ENCODE peak calls at places on chromosomes 5 and 9, in five cellular contexts. P is NB4, Z is WTC11, Y is NCI-H2081, L is A549. K is an unnamed sample.

GRCh38 chr5:87097664-87098063 is 170.0 kb upstream of the RASA1 start:
- DNase-seq in L (no peak), P (no peak), Z (no peak), Y (no peak), K (no peak)

GRCh38 chr9:12666813-12667212 is 26.4 kb upstream of the TYRP1 start:
- DNase-seq in Y (peak), P (peak), Z (no peak), L (peak), K (no peak)

GRCh38 chr5:159451197-159452052 is 121.1 kb upstream of the IL12B start:
- DNase-seq in Z (no peak), Y (no peak), L (peak), P (no peak), K (no peak)

GRCh38 chr5:16505904-16506303 is 40.3 kb upstream of the ZNF622 start:
- DNase-seq in L (no peak), Y (no peak), P (no peak), Z (no peak), K (no peak)

GRCh38 chr9:120768870-120769269 is 24.3 kb downstream of the FBXW2 start:
- DNase-seq in P (no peak), Y (no peak), Z (no peak), L (no peak), K (no peak)

GRCh38 chr9:87375397-87376073 is 122.1 kb upstream of the DAPK1 start:
- DNase-seq in L (peak), Z (no peak), Y (no peak), P (no peak), K (no peak)

GRCh38 chr5:127332250-127332649 is 41.7 kb downstream of the MEGF10 start:
- DNase-seq in L (no peak), Z (no peak), P (no peak), Y (no peak), K (no peak)

GRCh38 chr5:40828690-40829661 is 6.0 kb downstream of the RPL37 start:
- DNase-seq in Y (no peak), L (no peak), Z (no peak), P (no peak), K (no peak)

GRCh38 chr5:142006363-142007236 is 6.2 kb downstream of the GNPDA1 start:
- DNase-seq in Z (no peak), P (peak), Y (no peak), L (no peak), K (no peak)

GRCh38 chr5:68548959-68549676 is 333.6 kb downstream of the PIK3R1 start:
- DNase-seq in L (peak), Z (no peak), Y (no peak), P (no peak), K (no peak)

GRCh38 chr9:76528642-76529190 is 69.7 kb downstream of the GCNT1 start:
- DNase-seq in Z (no peak), P (no peak), L (no peak), Y (no peak), K (no peak)

GRCh38 chr9:27645166-27645840 is 72.0 kb upstream of the C9orf72 start:
- DNase-seq in P (no peak), Z (no peak), Y (no peak), L (no peak), K (peak)

GRCh38 chr9:130768265-130768664 is 66.8 kb upstream of the ABL1 start:
- DNase-seq in Z (peak), Y (peak), L (no peak), P (peak), K (peak)

GRCh38 chr9:136629001-136629878 is 33.5 kb upstream of the EGFL7 start:
- DNase-seq in P (no peak), Y (no peak), Z (no peak), L (no peak), K (peak)

GRCh38 chr5:1789838-1790462 is 9.7 kb downstream of the MRPL36 start:
- DNase-seq in Y (no peak), L (no peak), Z (no peak), P (no peak), K (no peak)

GRCh38 chr5:74490814-74491213 is 149.7 kb downstream of the ENC1 start:
- DNase-seq in Z (no peak), P (no peak), Y (no peak), L (no peak), K (no peak)

GRCh38 chr5:110965773-110966581 is 105.5 kb upstream of the TSLP start:
- DNase-seq in P (no peak), Y (no peak), Z (no peak), L (no peak), K (no peak)

GRCh38 chr5:179228341-179229121 is 116.7 kb downstream of the ADAMTS2 start:
- DNase-seq in Y (no peak), P (no peak), Z (peak), L (no peak), K (peak)

GRCh38 chr9:135219676-135220600 is 132.5 kb downstream of the OLFM1 start:
- DNase-seq in L (no peak), Y (no peak), Z (peak), P (no peak), K (peak)

GRCh38 chr9:133956520-133957076 is 35.5 kb downstream of the VAV2 start:
- DNase-seq in L (no peak), P (no peak), Z (peak), Y (no peak), K (peak)

GRCh38 chr9:137027369-137028012 is 546 bp downstream of the ABCA2 start:
- DNase-seq in P (peak), Y (no peak), L (no peak), Z (peak), K (peak)

K was measured in endodermal cell.